ENCODE peak calls at places on chromosomes 5 and 9, in seven cellular contexts. One of them, this sample, is unnamed.

GRCh38 chr9:89477811-89478583 is 19.9 kb downstream of the SEMA4D start:
- DNase-seq in CD8-positive, alpha-beta T cell: no peak
- DNase-seq in right atrium auricular region: no peak
- DNase-seq in SJSA1: peak
- DNase-seq in putamen: no peak
- DNase-seq in neuronal stem cell: no peak
- DNase-seq in HS-5: no peak
- DNase-seq in this sample: no peak

GRCh38 chr5:170581211-170581610 is 77.4 kb downstream of the KCNIP1 start:
- DNase-seq in CD8-positive, alpha-beta T cell: no peak
- DNase-seq in right atrium auricular region: no peak
- DNase-seq in neuronal stem cell: no peak
- DNase-seq in HS-5: no peak
- DNase-seq in SJSA1: no peak
- DNase-seq in putamen: no peak
- DNase-seq in this sample: no peak

GRCh38 chr5:172910828-172911627 is 48.2 kb upstream of the RPL26L1 start:
- DNase-seq in putamen: no peak
- DNase-seq in neuronal stem cell: no peak
- DNase-seq in SJSA1: peak
- DNase-seq in HS-5: no peak
- DNase-seq in right atrium auricular region: peak
- DNase-seq in CD8-positive, alpha-beta T cell: no peak
- DNase-seq in this sample: no peak

GRCh38 chr5:79416499-79416898 is 97.4 kb downstream of the HOMER1 start:
- DNase-seq in SJSA1: no peak
- DNase-seq in right atrium auricular region: no peak
- DNase-seq in HS-5: no peak
- DNase-seq in putamen: no peak
- DNase-seq in neuronal stem cell: no peak
- DNase-seq in CD8-positive, alpha-beta T cell: no peak
- DNase-seq in this sample: no peak

GRCh38 chr9:104740596-104740995 is 6.9 kb upstream of the NIPSNAP3A start:
- DNase-seq in SJSA1: no peak
- DNase-seq in right atrium auricular region: no peak
- DNase-seq in CD8-positive, alpha-beta T cell: no peak
- DNase-seq in HS-5: peak
- DNase-seq in neuronal stem cell: no peak
- DNase-seq in putamen: no peak
- DNase-seq in this sample: no peak

GRCh38 chr9:98328141-98328540 is 72.7 kb upstream of the TBC1D2 start:
- DNase-seq in putamen: no peak
- DNase-seq in CD8-positive, alpha-beta T cell: no peak
- DNase-seq in SJSA1: no peak
- DNase-seq in right atrium auricular region: peak
- DNase-seq in neuronal stem cell: no peak
- DNase-seq in HS-5: no peak
- DNase-seq in this sample: no peak

GRCh38 chr9:134922932-134923240 is 5.2 kb upstream of the FCN1 start:
- DNase-seq in CD8-positive, alpha-beta T cell: no peak
- DNase-seq in SJSA1: no peak
- DNase-seq in putamen: no peak
- DNase-seq in right atrium auricular region: no peak
- DNase-seq in neuronal stem cell: no peak
- DNase-seq in HS-5: no peak
- DNase-seq in this sample: no peak

GRCh38 chr5:6162175-6162574 is 216.2 kb downstream of the MED10 start:
- DNase-seq in neuronal stem cell: no peak
- DNase-seq in putamen: no peak
- DNase-seq in HS-5: no peak
- DNase-seq in CD8-positive, alpha-beta T cell: no peak
- DNase-seq in right atrium auricular region: no peak
- DNase-seq in SJSA1: no peak
- DNase-seq in this sample: no peak

GRCh38 chr9:112049834-112050516 is 125.1 kb downstream of the SUSD1 start:
- DNase-seq in SJSA1: no peak
- DNase-seq in right atrium auricular region: no peak
- DNase-seq in HS-5: no peak
- DNase-seq in CD8-positive, alpha-beta T cell: no peak
- DNase-seq in putamen: no peak
- DNase-seq in neuronal stem cell: no peak
- DNase-seq in this sample: no peak

GRCh38 chr5:148776780-148777179 is 49.6 kb upstream of the ADRB2 start:
- DNase-seq in right atrium auricular region: no peak
- DNase-seq in SJSA1: peak
- DNase-seq in putamen: no peak
- DNase-seq in CD8-positive, alpha-beta T cell: no peak
- DNase-seq in HS-5: peak
- DNase-seq in neuronal stem cell: no peak
- DNase-seq in this sample: no peak

GRCh38 chr5:92652735-92653134 is 928.3 kb downstream of the NR2F1-AS1 start:
- DNase-seq in HS-5: peak
- DNase-seq in SJSA1: no peak
- DNase-seq in CD8-positive, alpha-beta T cell: no peak
- DNase-seq in putamen: no peak
- DNase-seq in right atrium auricular region: no peak
- DNase-seq in neuronal stem cell: no peak
- DNase-seq in this sample: no peak

GRCh38 chr9:94097788-94098413 is 13.6 kb downstream of the PTPDC1 start:
- DNase-seq in putamen: no peak
- DNase-seq in neuronal stem cell: no peak
- DNase-seq in right atrium auricular region: no peak
- DNase-seq in HS-5: peak
- DNase-seq in CD8-positive, alpha-beta T cell: no peak
- DNase-seq in SJSA1: peak
- DNase-seq in this sample: no peak

GRCh38 chr5:157215826-157216167 is 35.2 kb downstream of the ITK start:
- DNase-seq in putamen: no peak
- DNase-seq in right atrium auricular region: no peak
- DNase-seq in SJSA1: no peak
- DNase-seq in neuronal stem cell: no peak
- DNase-seq in CD8-positive, alpha-beta T cell: no peak
- DNase-seq in HS-5: no peak
- DNase-seq in this sample: no peak

GRCh38 chr9:127778280-127779135 is at the start of gene SH2D3C:
- DNase-seq in right atrium auricular region: no peak
- DNase-seq in SJSA1: no peak
- DNase-seq in CD8-positive, alpha-beta T cell: no peak
- DNase-seq in HS-5: no peak
- DNase-seq in putamen: no peak
- DNase-seq in neuronal stem cell: no peak
- DNase-seq in this sample: no peak

GRCh38 chr5:28926422-28926821 is 1888.0 kb upstream of the CDH9 start:
- DNase-seq in putamen: no peak
- DNase-seq in CD8-positive, alpha-beta T cell: no peak
- DNase-seq in SJSA1: no peak
- DNase-seq in HS-5: no peak
- DNase-seq in right atrium auricular region: no peak
- DNase-seq in neuronal stem cell: no peak
- DNase-seq in this sample: no peak

GRCh38 chr9:92749071-92749933 is 15.3 kb downstream of the BICD2 start:
- DNase-seq in putamen: peak
- DNase-seq in right atrium auricular region: no peak
- DNase-seq in SJSA1: no peak
- DNase-seq in neuronal stem cell: no peak
- DNase-seq in CD8-positive, alpha-beta T cell: no peak
- DNase-seq in HS-5: no peak
- DNase-seq in this sample: no peak

GRCh38 chr9:2817987-2818386 is 25.9 kb downstream of the PUM3 start:
- DNase-seq in CD8-positive, alpha-beta T cell: no peak
- DNase-seq in right atrium auricular region: no peak
- DNase-seq in SJSA1: no peak
- DNase-seq in putamen: no peak
- DNase-seq in neuronal stem cell: no peak
- DNase-seq in HS-5: no peak
- DNase-seq in this sample: no peak

GRCh38 chr9:91580136-91580535 is 156.5 kb upstream of the NFIL3 start:
- DNase-seq in CD8-positive, alpha-beta T cell: no peak
- DNase-seq in SJSA1: no peak
- DNase-seq in right atrium auricular region: no peak
- DNase-seq in HS-5: no peak
- DNase-seq in neuronal stem cell: no peak
- DNase-seq in putamen: no peak
- DNase-seq in this sample: no peak

GRCh38 chr9:131676431-131676972 is 63.4 kb downstream of the RAPGEF1 start:
- DNase-seq in HS-5: no peak
- DNase-seq in putamen: no peak
- DNase-seq in CD8-positive, alpha-beta T cell: no peak
- DNase-seq in SJSA1: no peak
- DNase-seq in right atrium auricular region: peak
- DNase-seq in neuronal stem cell: no peak
- DNase-seq in this sample: no peak